ENCODE peak calls at places on chromosomes 13 and 19, in six cellular contexts. One of them, this sample, is unnamed.

GRCh38 chr13:81320516-81320915 is 979.6 kb upstream of the SPRY2 start:
- DNase-seq in GDM1: no peak
- DNase-seq in mucosa of gallbladder: no peak
- DNase-seq in activated CD4-positive, alpha-beta T cell treated with anti-CD3 and anti-CD28 coated beads for 48 hours: no peak
- DNase-seq in GF-D8: no peak
- DNase-seq in SW 1271: no peak
- DNase-seq in this sample: no peak

GRCh38 chr13:84362777-84363176 is 480.5 kb upstream of the SLITRK1 start:
- DNase-seq in GDM1: no peak
- DNase-seq in GF-D8: no peak
- DNase-seq in SW 1271: no peak
- DNase-seq in mucosa of gallbladder: no peak
- DNase-seq in activated CD4-positive, alpha-beta T cell treated with anti-CD3 and anti-CD28 coated beads for 48 hours: no peak
- DNase-seq in this sample: no peak

GRCh38 chr19:4519521-4520277 is 1.4 kb upstream of the PLIN4 start:
- DNase-seq in GF-D8: no peak
- DNase-seq in mucosa of gallbladder: no peak
- DNase-seq in SW 1271: no peak
- DNase-seq in activated CD4-positive, alpha-beta T cell treated with anti-CD3 and anti-CD28 coated beads for 48 hours: no peak
- DNase-seq in GDM1: no peak
- DNase-seq in this sample: peak; percentile 76

GRCh38 chr13:45295536-45295935 is 45.4 kb downstream of the TPT1 start:
- DNase-seq in SW 1271: no peak
- DNase-seq in activated CD4-positive, alpha-beta T cell treated with anti-CD3 and anti-CD28 coated beads for 48 hours: no peak
- DNase-seq in GF-D8: no peak
- DNase-seq in GDM1: no peak
- DNase-seq in mucosa of gallbladder: no peak
- DNase-seq in this sample: no peak

GRCh38 chr13:112053744-112054615 is 13.0 kb upstream of the SOX1 start:
- DNase-seq in GDM1: no peak
- DNase-seq in GF-D8: no peak
- DNase-seq in activated CD4-positive, alpha-beta T cell treated with anti-CD3 and anti-CD28 coated beads for 48 hours: no peak
- DNase-seq in mucosa of gallbladder: no peak
- DNase-seq in SW 1271: no peak
- DNase-seq in this sample: no peak

GRCh38 chr13:67971291-67971690 is 741.2 kb upstream of the PCDH9 start:
- DNase-seq in GF-D8: no peak
- DNase-seq in GDM1: no peak
- DNase-seq in mucosa of gallbladder: no peak
- DNase-seq in activated CD4-positive, alpha-beta T cell treated with anti-CD3 and anti-CD28 coated beads for 48 hours: no peak
- DNase-seq in SW 1271: no peak
- DNase-seq in this sample: no peak

GRCh38 chr13:35699805-35700204 is 223.3 kb upstream of the MAB21L1 start:
- DNase-seq in SW 1271: no peak
- DNase-seq in GF-D8: no peak
- DNase-seq in mucosa of gallbladder: no peak
- DNase-seq in activated CD4-positive, alpha-beta T cell treated with anti-CD3 and anti-CD28 coated beads for 48 hours: no peak
- DNase-seq in GDM1: no peak
- DNase-seq in this sample: peak; percentile 78

GRCh38 chr19:17125052-17125727 is 49.6 kb downstream of the MYO9B start:
- DNase-seq in GDM1: peak; percentile 48
- DNase-seq in GF-D8: no peak
- DNase-seq in mucosa of gallbladder: no peak
- DNase-seq in activated CD4-positive, alpha-beta T cell treated with anti-CD3 and anti-CD28 coated beads for 48 hours: peak; percentile 11
- DNase-seq in SW 1271: no peak
- DNase-seq in this sample: no peak

GRCh38 chr13:110564472-110564985 is 3.0 kb upstream of the RAB20 start:
- DNase-seq in activated CD4-positive, alpha-beta T cell treated with anti-CD3 and anti-CD28 coated beads for 48 hours: no peak
- DNase-seq in SW 1271: no peak
- DNase-seq in GF-D8: no peak
- DNase-seq in GDM1: no peak
- DNase-seq in mucosa of gallbladder: no peak
- DNase-seq in this sample: no peak

GRCh38 chr19:18999016-18999758 is 34.1 kb downstream of the SUGP2 start:
- DNase-seq in activated CD4-positive, alpha-beta T cell treated with anti-CD3 and anti-CD28 coated beads for 48 hours: no peak
- DNase-seq in GDM1: no peak
- DNase-seq in SW 1271: no peak
- DNase-seq in mucosa of gallbladder: no peak
- DNase-seq in GF-D8: peak; percentile 11
- DNase-seq in this sample: peak; percentile 39

GRCh38 chr13:23987331-23987730 is 90.0 kb upstream of the C1QTNF9B start:
- DNase-seq in activated CD4-positive, alpha-beta T cell treated with anti-CD3 and anti-CD28 coated beads for 48 hours: no peak
- DNase-seq in SW 1271: no peak
- DNase-seq in mucosa of gallbladder: no peak
- DNase-seq in GF-D8: no peak
- DNase-seq in GDM1: no peak
- DNase-seq in this sample: no peak

GRCh38 chr13:102846261-102847015 is 606 bp downstream of the ERCC5 start:
- DNase-seq in GDM1: peak; percentile 32
- DNase-seq in GF-D8: peak; percentile 79
- DNase-seq in activated CD4-positive, alpha-beta T cell treated with anti-CD3 and anti-CD28 coated beads for 48 hours: peak; percentile 62
- DNase-seq in mucosa of gallbladder: peak; percentile 28
- DNase-seq in SW 1271: no peak
- DNase-seq in this sample: peak; percentile 73

GRCh38 chr13:28318418-28318995 is 176.4 kb downstream of the FLT1 start:
- DNase-seq in activated CD4-positive, alpha-beta T cell treated with anti-CD3 and anti-CD28 coated beads for 48 hours: no peak
- DNase-seq in GDM1: no peak
- DNase-seq in GF-D8: no peak
- DNase-seq in SW 1271: no peak
- DNase-seq in mucosa of gallbladder: no peak
- DNase-seq in this sample: no peak

GRCh38 chr13:76976488-76976887 is 15.4 kb upstream of the CLN5 start:
- DNase-seq in activated CD4-positive, alpha-beta T cell treated with anti-CD3 and anti-CD28 coated beads for 48 hours: no peak
- DNase-seq in GDM1: no peak
- DNase-seq in mucosa of gallbladder: no peak
- DNase-seq in GF-D8: no peak
- DNase-seq in SW 1271: no peak
- DNase-seq in this sample: no peak

GRCh38 chr13:113926951-113927660 is 46.8 kb downstream of the C13orf46 start:
- DNase-seq in activated CD4-positive, alpha-beta T cell treated with anti-CD3 and anti-CD28 coated beads for 48 hours: no peak
- DNase-seq in GDM1: no peak
- DNase-seq in mucosa of gallbladder: no peak
- DNase-seq in GF-D8: no peak
- DNase-seq in SW 1271: no peak
- DNase-seq in this sample: peak; percentile 82

GRCh38 chr19:13974073-13974472 is 21.8 kb downstream of the DCAF15 start:
- DNase-seq in GDM1: no peak
- DNase-seq in mucosa of gallbladder: peak; percentile 75
- DNase-seq in SW 1271: no peak
- DNase-seq in GF-D8: no peak
- DNase-seq in activated CD4-positive, alpha-beta T cell treated with anti-CD3 and anti-CD28 coated beads for 48 hours: peak; percentile 57
- DNase-seq in this sample: no peak

GRCh38 chr19:36460046-36460445 is 29.3 kb downstream of the ZNF566 start:
- DNase-seq in SW 1271: no peak
- DNase-seq in mucosa of gallbladder: no peak
- DNase-seq in GDM1: no peak
- DNase-seq in activated CD4-positive, alpha-beta T cell treated with anti-CD3 and anti-CD28 coated beads for 48 hours: no peak
- DNase-seq in GF-D8: no peak
- DNase-seq in this sample: no peak

GRCh38 chr13:44819245-44819644 is 170.0 kb downstream of the NUFIP1 start:
- DNase-seq in SW 1271: peak; percentile 45
- DNase-seq in activated CD4-positive, alpha-beta T cell treated with anti-CD3 and anti-CD28 coated beads for 48 hours: peak; percentile 15
- DNase-seq in GF-D8: no peak
- DNase-seq in GDM1: no peak
- DNase-seq in mucosa of gallbladder: no peak
- DNase-seq in this sample: no peak

GRCh38 chr13:101397742-101398141 is 18.6 kb downstream of the NALCN start:
- DNase-seq in GDM1: no peak
- DNase-seq in SW 1271: peak; percentile 94
- DNase-seq in mucosa of gallbladder: no peak
- DNase-seq in activated CD4-positive, alpha-beta T cell treated with anti-CD3 and anti-CD28 coated beads for 48 hours: no peak
- DNase-seq in GF-D8: no peak
- DNase-seq in this sample: no peak

GRCh38 chr19:13817615-13818371 is 22.6 kb downstream of the ZSWIM4 start:
- DNase-seq in activated CD4-positive, alpha-beta T cell treated with anti-CD3 and anti-CD28 coated beads for 48 hours: peak; percentile 55
- DNase-seq in GDM1: no peak
- DNase-seq in mucosa of gallbladder: peak; percentile 77
- DNase-seq in GF-D8: no peak
- DNase-seq in SW 1271: no peak
- DNase-seq in this sample: peak; percentile 78

GRCh38 chr19:30682576-30683536 is 310.7 kb downstream of the ZNF536 start:
- DNase-seq in SW 1271: no peak
- DNase-seq in GDM1: peak; percentile 16
- DNase-seq in activated CD4-positive, alpha-beta T cell treated with anti-CD3 and anti-CD28 coated beads for 48 hours: peak; percentile 69
- DNase-seq in mucosa of gallbladder: peak; percentile 66
- DNase-seq in GF-D8: no peak
- DNase-seq in this sample: peak; percentile 88

GRCh38 chr19:4338441-4339350 is at the start of gene STAP2:
- DNase-seq in mucosa of gallbladder: peak; percentile 58
- DNase-seq in SW 1271: no peak
- DNase-seq in activated CD4-positive, alpha-beta T cell treated with anti-CD3 and anti-CD28 coated beads for 48 hours: peak; percentile 36
- DNase-seq in GDM1: no peak
- DNase-seq in GF-D8: no peak
- DNase-seq in this sample: no peak

GRCh38 chr13:74206061-74206561 is 71.9 kb upstream of the KLF12 start:
- DNase-seq in mucosa of gallbladder: no peak
- DNase-seq in GDM1: no peak
- DNase-seq in activated CD4-positive, alpha-beta T cell treated with anti-CD3 and anti-CD28 coated beads for 48 hours: no peak
- DNase-seq in SW 1271: no peak
- DNase-seq in GF-D8: no peak
- DNase-seq in this sample: no peak

GRCh38 chr19:13887529-13887928 is 10.6 kb downstream of the NANOS3 start:
- DNase-seq in activated CD4-positive, alpha-beta T cell treated with anti-CD3 and anti-CD28 coated beads for 48 hours: no peak
- DNase-seq in GF-D8: peak; percentile 55
- DNase-seq in mucosa of gallbladder: no peak
- DNase-seq in SW 1271: no peak
- DNase-seq in GDM1: no peak
- DNase-seq in this sample: no peak

This sample was measured in right cardiac atrium.